ENCODE peak calls at places on chromosomes 13 and 19, in four cellular contexts. One of them, this sample, is unnamed.

GRCh38 chr13:113540523-113540922 is 44.0 kb upstream of the TFDP1 start:
- DNase-seq in neural crest cell: no peak
- DNase-seq in heart right ventricle: no peak
- DNase-seq in left ventricle myocardium inferior: no peak
- DNase-seq in this sample: no peak

GRCh38 chr19:28074773-28075172 is 1138.2 kb downstream of the UQCRFS1 start:
- DNase-seq in neural crest cell: no peak
- DNase-seq in heart right ventricle: no peak
- DNase-seq in left ventricle myocardium inferior: no peak
- DNase-seq in this sample: no peak

GRCh38 chr13:112247471-112248405 is 128.4 kb upstream of the SPACA7 start:
- DNase-seq in left ventricle myocardium inferior: no peak
- DNase-seq in heart right ventricle: no peak
- DNase-seq in neural crest cell: no peak
- DNase-seq in this sample: no peak

GRCh38 chr19:12294308-12295158 is at the start of gene ZNF44:
- DNase-seq in neural crest cell: peak
- DNase-seq in heart right ventricle: peak
- DNase-seq in left ventricle myocardium inferior: peak
- DNase-seq in this sample: peak

GRCh38 chr13:66138172-66138811 is 1091.8 kb downstream of the PCDH9 start:
- DNase-seq in neural crest cell: no peak
- DNase-seq in heart right ventricle: no peak
- DNase-seq in left ventricle myocardium inferior: no peak
- DNase-seq in this sample: no peak

GRCh38 chr13:110298566-110299321 is 8.2 kb downstream of the COL4A1 start:
- DNase-seq in neural crest cell: no peak
- DNase-seq in left ventricle myocardium inferior: no peak
- DNase-seq in heart right ventricle: peak
- DNase-seq in this sample: peak

GRCh38 chr19:7917292-7918061 is 2.7 kb upstream of the SNAPC2 start:
- DNase-seq in neural crest cell: peak
- DNase-seq in heart right ventricle: peak
- DNase-seq in left ventricle myocardium inferior: no peak
- DNase-seq in this sample: no peak

GRCh38 chr13:99007414-99007986 is 29.6 kb upstream of the DOCK9 start:
- DNase-seq in heart right ventricle: no peak
- DNase-seq in neural crest cell: no peak
- DNase-seq in left ventricle myocardium inferior: no peak
- DNase-seq in this sample: no peak

GRCh38 chr19:16076958-16077611 is 790 bp downstream of the TPM4 start:
- DNase-seq in neural crest cell: no peak
- DNase-seq in left ventricle myocardium inferior: peak
- DNase-seq in heart right ventricle: peak
- DNase-seq in this sample: peak

GRCh38 chr19:8259922-8260247 is 48.3 kb downstream of the CD320 start:
- DNase-seq in left ventricle myocardium inferior: no peak
- DNase-seq in neural crest cell: no peak
- DNase-seq in heart right ventricle: no peak
- DNase-seq in this sample: no peak

GRCh38 chr19:6654347-6655310 is 15.3 kb downstream of the TNFSF14 start:
- DNase-seq in heart right ventricle: no peak
- DNase-seq in neural crest cell: no peak
- DNase-seq in left ventricle myocardium inferior: no peak
- DNase-seq in this sample: no peak

GRCh38 chr13:48318014-48318713 is 14.6 kb downstream of the RB1 start:
- DNase-seq in neural crest cell: no peak
- DNase-seq in left ventricle myocardium inferior: peak
- DNase-seq in heart right ventricle: peak
- DNase-seq in this sample: peak

GRCh38 chr19:53879145-53880037 is 2.6 kb upstream of the PRKCG start:
- DNase-seq in heart right ventricle: peak
- DNase-seq in neural crest cell: peak
- DNase-seq in left ventricle myocardium inferior: peak
- DNase-seq in this sample: peak

GRCh38 chr13:109145631-109146030 is 516.2 kb downstream of the MYO16 start:
- DNase-seq in heart right ventricle: no peak
- DNase-seq in neural crest cell: peak
- DNase-seq in left ventricle myocardium inferior: no peak
- DNase-seq in this sample: peak

GRCh38 chr13:78595819-78596700 is 7.3 kb downstream of the POU4F1 start:
- DNase-seq in left ventricle myocardium inferior: no peak
- DNase-seq in heart right ventricle: peak
- DNase-seq in neural crest cell: no peak
- DNase-seq in this sample: peak

GRCh38 chr13:80334582-80335260 is 6.2 kb downstream of the SPRY2 start:
- DNase-seq in neural crest cell: no peak
- DNase-seq in left ventricle myocardium inferior: no peak
- DNase-seq in heart right ventricle: no peak
- DNase-seq in this sample: no peak

GRCh38 chr13:29830000-29830399 is 20.4 kb downstream of the UBL3 start:
- DNase-seq in left ventricle myocardium inferior: no peak
- DNase-seq in neural crest cell: no peak
- DNase-seq in heart right ventricle: no peak
- DNase-seq in this sample: no peak

GRCh38 chr13:74305876-74306275 is 171.7 kb upstream of the KLF12 start:
- DNase-seq in heart right ventricle: no peak
- DNase-seq in neural crest cell: no peak
- DNase-seq in left ventricle myocardium inferior: no peak
- DNase-seq in this sample: no peak

GRCh38 chr13:42592915-42593718 is 19.2 kb downstream of the TNFSF11 start:
- DNase-seq in heart right ventricle: no peak
- DNase-seq in neural crest cell: no peak
- DNase-seq in left ventricle myocardium inferior: no peak
- DNase-seq in this sample: no peak

GRCh38 chr13:78121001-78121400 is 202.4 kb upstream of the EDNRB start:
- DNase-seq in neural crest cell: no peak
- DNase-seq in left ventricle myocardium inferior: no peak
- DNase-seq in heart right ventricle: no peak
- DNase-seq in this sample: no peak

GRCh38 chr19:10356431-10356830 is 17.0 kb upstream of the ICAM3 start:
- DNase-seq in heart right ventricle: no peak
- DNase-seq in neural crest cell: no peak
- DNase-seq in left ventricle myocardium inferior: no peak
- DNase-seq in this sample: no peak

GRCh38 chr13:96199315-96199714 is 109.4 kb downstream of the HS6ST3 start:
- DNase-seq in heart right ventricle: no peak
- DNase-seq in left ventricle myocardium inferior: no peak
- DNase-seq in neural crest cell: no peak
- DNase-seq in this sample: no peak

GRCh38 chr13:51050021-51050886 is 60.8 kb downstream of the C13orf42 start:
- DNase-seq in neural crest cell: no peak
- DNase-seq in heart right ventricle: no peak
- DNase-seq in left ventricle myocardium inferior: no peak
- DNase-seq in this sample: no peak

GRCh38 chr13:97564929-97565328 is 131.0 kb downstream of the RAP2A start:
- DNase-seq in neural crest cell: no peak
- DNase-seq in heart right ventricle: no peak
- DNase-seq in left ventricle myocardium inferior: no peak
- DNase-seq in this sample: no peak

GRCh38 chr13:61463027-61463426 is 47.4 kb upstream of the PCDH20 start:
- DNase-seq in heart right ventricle: no peak
- DNase-seq in left ventricle myocardium inferior: no peak
- DNase-seq in neural crest cell: no peak
- DNase-seq in this sample: no peak

GRCh38 chr13:86464193-86464592 is 665.0 kb upstream of the SLITRK6 start:
- DNase-seq in neural crest cell: no peak
- DNase-seq in heart right ventricle: no peak
- DNase-seq in left ventricle myocardium inferior: no peak
- DNase-seq in this sample: no peak
- TF ChIP-seq CTCF in neural crest cell: peak
- TF ChIP-seq CTCF in heart right ventricle: peak
- TF ChIP-seq CTCF in left ventricle myocardium inferior: peak
- TF ChIP-seq CTCF in this sample: no peak

GRCh38 chr19:55278391-55279135 is 1.3 kb downstream of the HSPBP1 start:
- DNase-seq in neural crest cell: no peak
- DNase-seq in heart right ventricle: no peak
- DNase-seq in left ventricle myocardium inferior: no peak
- DNase-seq in this sample: no peak

GRCh38 chr19:55275851-55276719 is 3.8 kb downstream of the HSPBP1 start:
- DNase-seq in left ventricle myocardium inferior: no peak
- DNase-seq in heart right ventricle: no peak
- DNase-seq in neural crest cell: no peak
- DNase-seq in this sample: no peak

GRCh38 chr19:55277494-55277893 is 2.4 kb downstream of the HSPBP1 start:
- DNase-seq in neural crest cell: no peak
- DNase-seq in heart right ventricle: no peak
- DNase-seq in left ventricle myocardium inferior: no peak
- DNase-seq in this sample: no peak

GRCh38 chr19:55279376-55279772 is 536 bp downstream of the HSPBP1 start:
- DNase-seq in neural crest cell: no peak
- DNase-seq in left ventricle myocardium inferior: no peak
- DNase-seq in heart right ventricle: no peak
- DNase-seq in this sample: no peak

DNA sequence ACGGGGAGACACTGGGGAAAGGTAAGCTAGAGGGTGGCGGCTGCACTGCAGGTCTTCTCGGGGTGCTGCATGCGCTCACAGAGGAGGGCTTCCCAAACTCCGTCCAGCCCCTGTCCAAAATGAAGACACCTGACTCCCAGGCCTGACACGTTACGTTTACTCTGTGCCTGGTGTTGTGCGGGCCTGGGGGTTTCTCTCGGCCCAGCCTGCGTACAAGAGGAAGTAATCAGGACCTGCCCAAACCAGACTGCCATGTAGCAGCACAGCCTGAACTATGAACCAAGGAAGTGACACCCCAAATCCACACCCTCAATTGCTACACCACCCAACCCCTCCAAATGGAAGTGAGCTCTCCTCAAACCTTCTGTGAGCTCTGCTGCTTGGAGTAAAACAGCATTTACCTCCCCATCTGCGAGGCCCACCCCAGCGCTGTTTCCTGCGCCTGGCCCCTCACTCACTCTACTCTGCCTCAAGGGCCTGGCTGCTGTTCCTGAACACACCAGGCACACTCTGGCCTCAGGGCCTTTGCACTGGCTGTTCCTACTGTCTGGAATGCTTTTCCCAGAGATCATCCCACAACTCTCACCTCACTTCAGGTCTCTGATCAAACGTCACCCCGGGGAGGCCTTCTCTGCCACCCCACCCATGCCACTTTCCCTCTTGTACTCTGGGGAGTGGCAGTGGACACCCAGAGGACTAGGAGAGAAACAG is 3.0 kb downstream of the HSPBP1 start:
- DNase-seq in left ventricle myocardium inferior: no peak
- DNase-seq in heart right ventricle: no peak
- DNase-seq in neural crest cell: no peak
- DNase-seq in this sample: no peak
- TF ChIP-seq CTCF in left ventricle myocardium inferior: no peak
- TF ChIP-seq CTCF in heart right ventricle: no peak
- TF ChIP-seq CTCF in neural crest cell: no peak
- TF ChIP-seq CTCF in this sample: no peak

DNA sequence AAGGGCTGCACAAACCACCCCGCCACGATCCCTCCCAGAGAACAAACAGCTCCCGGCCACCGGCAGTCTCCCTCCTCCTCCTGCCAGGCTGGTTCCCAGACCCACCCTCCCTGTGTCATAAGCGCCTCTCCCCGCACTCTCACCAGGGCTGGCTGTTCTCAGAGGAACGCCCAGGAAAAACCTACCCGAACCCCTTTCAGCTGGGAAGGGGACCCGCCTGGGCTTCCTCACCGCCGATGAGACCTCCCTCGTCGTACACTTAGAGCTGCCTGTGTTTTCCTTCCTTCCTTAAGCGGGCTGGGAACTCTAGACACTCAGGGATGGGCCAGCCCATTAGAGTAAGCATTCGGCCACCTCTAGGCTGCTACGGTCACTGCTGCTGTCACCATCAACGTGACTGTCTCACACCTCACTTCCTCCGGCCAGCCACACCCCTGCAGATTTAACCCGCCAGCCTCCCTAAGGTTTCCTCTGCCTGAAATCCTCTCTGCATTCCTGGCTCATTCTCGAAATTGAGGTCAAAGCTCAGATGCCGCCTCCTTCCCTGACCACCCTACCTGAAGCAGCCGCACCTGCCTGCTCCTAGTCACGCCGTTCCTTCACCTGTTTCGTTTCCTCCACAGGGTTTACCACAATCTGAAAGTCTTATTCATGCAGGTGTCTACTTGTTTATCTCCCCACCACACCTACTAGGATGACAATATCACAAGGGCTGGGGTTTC is 6.3 kb upstream of the RDH13 start:
- DNase-seq in neural crest cell: no peak
- DNase-seq in heart right ventricle: no peak
- DNase-seq in left ventricle myocardium inferior: no peak
- DNase-seq in this sample: peak
- TF ChIP-seq CTCF in neural crest cell: no peak
- TF ChIP-seq CTCF in heart right ventricle: no peak
- TF ChIP-seq CTCF in left ventricle myocardium inferior: no peak
- TF ChIP-seq CTCF in this sample: no peak

GRCh38 chr19:52296773-52297600 is at the start of gene ZNF480:
- DNase-seq in left ventricle myocardium inferior: peak
- DNase-seq in neural crest cell: peak
- DNase-seq in heart right ventricle: peak
- DNase-seq in this sample: peak
- TF ChIP-seq CTCF in left ventricle myocardium inferior: no peak
- TF ChIP-seq CTCF in neural crest cell: peak
- TF ChIP-seq CTCF in heart right ventricle: peak
- TF ChIP-seq CTCF in this sample: peak

GRCh38 chr19:58400916-58401824 is 5.7 kb downstream of the RNF225 start:
- DNase-seq in left ventricle myocardium inferior: peak
- DNase-seq in neural crest cell: peak
- DNase-seq in heart right ventricle: peak
- DNase-seq in this sample: peak
- TF ChIP-seq CTCF in left ventricle myocardium inferior: peak
- TF ChIP-seq CTCF in neural crest cell: no peak
- TF ChIP-seq CTCF in heart right ventricle: peak
- TF ChIP-seq CTCF in this sample: peak

DNA sequence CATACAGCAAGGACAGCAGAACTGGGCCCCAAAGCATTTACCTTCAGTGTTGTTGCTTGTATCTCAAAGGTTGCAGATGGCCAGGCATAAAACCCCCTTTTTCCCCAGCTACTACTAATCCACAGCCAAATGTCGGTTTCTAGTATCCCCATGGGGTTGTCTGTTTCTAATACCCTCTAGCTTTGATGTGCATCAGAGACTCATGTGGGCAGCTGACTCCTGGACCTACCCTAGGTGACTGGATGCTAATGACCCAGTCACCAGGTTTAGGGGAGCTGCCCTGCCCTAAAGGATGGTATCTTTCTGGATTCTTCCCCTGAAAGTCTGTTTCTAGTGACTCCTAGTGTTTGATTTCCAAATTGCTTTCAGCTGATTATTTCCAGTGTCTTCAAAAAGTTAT is 23.9 kb downstream of the TJP3 start:
- DNase-seq in neural crest cell: no peak
- DNase-seq in heart right ventricle: no peak
- DNase-seq in left ventricle myocardium inferior: no peak
- DNase-seq in this sample: no peak
- TF ChIP-seq CTCF in neural crest cell: no peak
- TF ChIP-seq CTCF in heart right ventricle: no peak
- TF ChIP-seq CTCF in left ventricle myocardium inferior: no peak
- TF ChIP-seq CTCF in this sample: no peak